ENCODE peak calls at places on chromosome 2, in seven cellular contexts. T is prostate gland, E is fibroblast of the aortic adventitia, G is colonic mucosa, K is HL-60, A is choroid plexus epithelial cell, U is mucosa of descending colon. P is an unnamed sample.

GRCh38 chr2:233201271-233202013 is 50.0 kb upstream of the ATG16L1 start:
- DNase-seq in T (no peak), E (no peak), G (no peak), K (no peak), A (no peak), U (no peak), P (no peak)

GRCh38 chr2:36450466-36451196 is 95.1 kb downstream of the CRIM1 start:
- DNase-seq in T (no peak), E (peak), G (no peak), K (no peak), A (peak), U (no peak), P (no peak)

GRCh38 chr2:101581675-101582299 is 106.9 kb upstream of the RFX8 start:
- DNase-seq in T (no peak), E (no peak), G (no peak), K (no peak), A (no peak), U (no peak), P (no peak)

GRCh38 chr2:25920326-25920725 is 42.0 kb upstream of the ASXL2 start:
- DNase-seq in T (no peak), E (peak), G (no peak), K (no peak), A (peak), U (no peak), P (no peak)

GRCh38 chr2:25055521-25055920 is 13.6 kb downstream of the EFR3B start:
- DNase-seq in T (no peak), E (no peak), G (no peak), K (no peak), A (no peak), U (no peak), P (no peak)

GRCh38 chr2:189407161-189407943 is 33.9 kb upstream of the WDR75 start:
- DNase-seq in T (no peak), E (peak), G (no peak), K (no peak), A (peak), U (no peak), P (no peak)

GRCh38 chr2:96977631-96978195 is 8.7 kb downstream of the FAM178B start:
- DNase-seq in T (no peak), E (peak), G (no peak), K (no peak), A (peak), U (no peak), P (no peak)

GRCh38 chr2:50582164-50582563 is 449.8 kb downstream of the NRXN1 start:
- DNase-seq in T (no peak), E (no peak), G (no peak), K (no peak), A (no peak), U (no peak), P (no peak)

GRCh38 chr2:219282375-219282774 is 3.2 kb downstream of the DNAJB2 start:
- DNase-seq in T (no peak), E (no peak), G (no peak), K (no peak), A (no peak), U (no peak), P (no peak)

GRCh38 chr2:165423081-165423480 is 46.4 kb upstream of the CSRNP3 start:
- DNase-seq in T (no peak), E (no peak), G (no peak), K (no peak), A (no peak), U (no peak), P (no peak)

GRCh38 chr2:165417009-165417408 is 52.5 kb upstream of the CSRNP3 start:
- DNase-seq in T (no peak), E (no peak), G (no peak), K (no peak), A (no peak), U (no peak), P (no peak)

GRCh38 chr2:165425556-165425955 is 43.9 kb upstream of the CSRNP3 start:
- DNase-seq in T (no peak), E (no peak), G (no peak), K (no peak), A (no peak), U (no peak), P (no peak)

GRCh38 chr2:165420231-165420630 is 49.3 kb upstream of the CSRNP3 start:
- DNase-seq in T (no peak), E (no peak), G (no peak), K (no peak), A (no peak), U (no peak), P (no peak)
- TF ChIP-seq CTCF in T (no peak), E (no peak), G (no peak), K (no peak), A (no peak), U (no peak), P (no peak)

GRCh38 chr2:46230115-46230571 is 67.1 kb upstream of the EPAS1 start:
- DNase-seq in T (no peak), E (no peak), G (peak), K (no peak), A (peak), U (no peak), P (no peak)
- TF ChIP-seq CTCF in T (no peak), E (no peak), G (no peak), K (no peak), A (peak), U (no peak), P (peak)

GRCh38 chr2:111692311-111692710 is 191.7 kb downstream of the ANAPC1 start:
- DNase-seq in T (no peak), E (no peak), G (no peak), K (no peak), A (no peak), U (no peak), P (no peak)
- TF ChIP-seq CTCF in T (no peak), E (peak), G (no peak), K (no peak), A (peak), U (no peak), P (no peak)

GRCh38 chr2:80238692-80239469 is 65.7 kb downstream of the LRRTM1 start:
- DNase-seq in T (no peak), E (peak), G (peak), K (no peak), A (peak), U (peak), P (no peak)
- TF ChIP-seq CTCF in T (no peak), E (peak), G (peak), K (peak), A (peak), U (peak), P (peak)

GRCh38 chr2:84927275-84927627 is 21.8 kb downstream of the TMSB10 start:
- DNase-seq in T (no peak), E (no peak), G (no peak), K (no peak), A (no peak), U (no peak), P (no peak)
- TF ChIP-seq CTCF in T (no peak), E (no peak), G (no peak), K (no peak), A (no peak), U (no peak), P (peak)